ENCODE peak calls at places on chromosomes 16 and 17, in ten cellular contexts. E is NCI-H748 treated with DMSO at 0.1 percent for 48 hours; T is activated CD8-positive, alpha-beta T cell treated with anti-CD3 and anti-CD28 coated beads for 36 hours; S is CD4-positive, CD25-positive, alpha-beta regulatory T cell; L is WTC11; G is NCI-H2081; V is EL; A is lower lobe of right lung; C is dermis microvascular lymphatic vessel endothelial cell; Z is renal cortical epithelial cell. H is an unnamed sample.

GRCh38 chr17:36498560-36499300 is 12.2 kb downstream of the ZNHIT3 start:
- DNase-seq in E (no peak), L (no peak), Z (no peak), V (no peak), A (no peak), T (no peak), C (no peak), G (no peak), S (no peak), H (no peak)

GRCh38 chr17:44820631-44821196 is 9.4 kb downstream of the GJC1 start:
- DNase-seq in G (peak), T (no peak), Z (peak), V (peak), L (no peak), A (no peak), C (peak), S (no peak), E (peak), H (peak)

GRCh38 chr16:74031551-74031950 is 265.1 kb upstream of the PSMD7 start:
- DNase-seq in V (no peak), T (no peak), C (no peak), G (no peak), E (no peak), A (no peak), L (no peak), Z (no peak), S (no peak), H (no peak)

GRCh38 chr16:25126820-25127232 is 15.3 kb downstream of the LCMT1 start:
- DNase-seq in A (no peak), L (no peak), T (peak), C (peak), Z (peak), V (peak), S (peak), E (no peak), G (no peak), H (peak)

GRCh38 chr17:4719684-4720221 is 9.3 kb downstream of the ARRB2 start:
- DNase-seq in G (no peak), S (no peak), C (peak), V (no peak), Z (peak), L (no peak), E (no peak), T (no peak), A (peak), H (no peak)

GRCh38 chr17:2218426-2218825 is 85.2 kb downstream of the SMG6 start:
- DNase-seq in E (no peak), T (no peak), Z (peak), L (no peak), G (no peak), S (no peak), V (no peak), A (no peak), C (no peak), H (no peak)

GRCh38 chr16:81096715-81097208 is 567 bp upstream of the GCSH start:
- DNase-seq in C (no peak), A (no peak), V (no peak), G (no peak), S (no peak), L (no peak), Z (no peak), T (no peak), E (no peak), H (no peak)

GRCh38 chr17:57523926-57524634 is 221.0 kb downstream of the CCDC182 start:
- DNase-seq in S (no peak), Z (peak), C (peak), V (peak), L (no peak), G (no peak), T (no peak), E (no peak), A (peak), H (peak)

GRCh38 chr17:34756670-34757021 is 177.3 kb downstream of the TMEM132E start:
- DNase-seq in T (no peak), Z (peak), S (no peak), E (no peak), L (peak), A (no peak), G (no peak), V (peak), C (no peak), H (no peak)

GRCh38 chr17:48814504-48814903 is 2.5 kb downstream of the TTLL6 start:
- DNase-seq in S (peak), A (no peak), E (peak), C (peak), G (peak), V (peak), L (peak), T (peak), Z (peak), H (no peak)

GRCh38 chr16:53061701-53062159 is 6.9 kb downstream of the CHD9 start:
- DNase-seq in A (peak), L (no peak), T (peak), C (no peak), V (no peak), G (no peak), Z (no peak), S (no peak), E (no peak), H (no peak)

GRCh38 chr16:7086842-7087616 is 245.6 kb upstream of the RBFOX1 start:
- DNase-seq in C (no peak), V (no peak), G (peak), S (no peak), Z (no peak), T (peak), E (peak), A (no peak), L (peak), H (peak)

GRCh38 chr17:7042507-7043194 is 1.2 kb downstream of the SLC16A11 start:
- DNase-seq in T (peak), E (no peak), A (no peak), G (no peak), Z (no peak), V (no peak), S (peak), C (peak), L (peak), H (no peak)

GRCh38 chr17:49968380-49969133 is 433 bp upstream of the DLX4 start:
- DNase-seq in C (peak), L (peak), S (peak), T (peak), Z (peak), A (peak), V (peak), G (peak), E (peak), H (peak)

GRCh38 chr16:13453938-13454553 is 465.9 kb upstream of the ERCC4 start:
- DNase-seq in V (no peak), C (peak), A (no peak), G (peak), S (peak), T (peak), E (peak), Z (peak), L (peak), H (no peak)

GRCh38 chr17:41660221-41660711 is 28.4 kb upstream of the EIF1 start:
- DNase-seq in L (no peak), T (no peak), G (no peak), S (no peak), A (no peak), Z (no peak), C (no peak), V (no peak), E (no peak), H (no peak)